ENCODE peak calls at places on chromosomes 12 and 14, in ten cellular contexts. D, L, M, B, Y, I, E, W, A and X are unnamed samples.

GRCh38 chr12:58920956-58921861 is 905 bp upstream of the LRIG3 start:
- DNase-seq in D (no peak), L (no peak), M (no peak), B (no peak), Y (no peak), I (no peak), E (no peak), W (no peak), A (no peak), X (no peak)

GRCh38 chr14:46401066-46401465 is 250.5 kb downstream of the RPL10L start:
- DNase-seq in D (no peak), L (no peak), M (no peak), B (no peak), Y (no peak), I (no peak), E (no peak), W (no peak), A (no peak), X (no peak)

GRCh38 chr12:87866602-87867292 is 162.5 kb downstream of the C12orf50 start:
- DNase-seq in D (no peak), L (no peak), M (no peak), B (peak; percentile 51), Y (peak; percentile 2), I (no peak), E (no peak), W (no peak), A (no peak), X (no peak)

GRCh38 chr12:34625116-34625515 is 602.8 kb downstream of the ALG10 start:
- DNase-seq in D (no peak), L (no peak), M (no peak), B (peak; percentile 1), Y (no peak), I (no peak), E (no peak), W (no peak), A (no peak), X (no peak)

GRCh38 chr12:22994276-22994675 is 369.3 kb downstream of the ETNK1 start:
- DNase-seq in D (no peak), L (no peak), M (no peak), B (no peak), Y (no peak), I (no peak), E (no peak), W (no peak), A (no peak), X (no peak)

GRCh38 chr14:75519826-75520692 is 2.2 kb upstream of the BATF start:
- DNase-seq in D (no peak), L (peak; percentile 4), M (no peak), B (peak; percentile 67), Y (no peak), I (no peak), E (no peak), W (no peak), A (no peak), X (no peak)

GRCh38 chr14:35384386-35385041 is 20.0 kb downstream of the NFKBIA start:
- DNase-seq in D (peak; percentile 35), L (peak; percentile 91), M (peak; percentile 91), B (peak; percentile 98), Y (no peak), I (no peak), E (peak; percentile 79), W (peak; percentile 76), A (no peak), X (peak; percentile 85)

GRCh38 chr12:1744932-1745331 is 54.1 kb downstream of the ADIPOR2 start:
- DNase-seq in D (no peak), L (no peak), M (no peak), B (no peak), Y (no peak), I (no peak), E (no peak), W (no peak), A (no peak), X (no peak)

GRCh38 chr14:95311752-95312151 is 8.0 kb downstream of the CLMN start:
- DNase-seq in D (no peak), L (no peak), M (no peak), B (peak; percentile 54), Y (no peak), I (no peak), E (peak; percentile 15), W (no peak), A (peak; percentile 56), X (no peak)

GRCh38 chr12:124856842-124857178 is 6.9 kb downstream of the SCARB1 start:
- DNase-seq in D (no peak), L (no peak), M (no peak), B (no peak), Y (no peak), I (peak; percentile 17), E (no peak), W (no peak), A (no peak), X (no peak)
- H3K4me3 ChIP-seq in D (no peak overlapping the region), L (no peak overlapping the region), M (peak overlapping the region; percentile 3), B (no peak overlapping the region), Y (no peak overlapping the region), I (no peak overlapping the region), E (no peak overlapping the region), W (no peak overlapping the region), A (no peak overlapping the region), X (no peak overlapping the region)

GRCh38 chr12:68331500-68331868 is 678 bp downstream of the MDM1 start:
- DNase-seq in D (no peak), L (no peak), M (no peak), B (no peak), Y (no peak), I (no peak), E (no peak), W (no peak), A (no peak), X (no peak)
- H3K4me3 ChIP-seq in D (peak overlapping the region; percentile 86), L (peak overlapping the region; percentile 83), M (peak overlapping the region; percentile 83), B (peak overlapping the region; percentile 71), Y (peak overlapping the region; percentile 64), I (peak overlapping the region; percentile 83), E (peak overlapping the region; percentile 83), W (peak overlapping the region; percentile 52), A (peak overlapping the region; percentile 85), X (peak overlapping the region; percentile 87)

GRCh38 chr14:77037886-77038511 is 9.5 kb upstream of the IRF2BPL start:
- DNase-seq in D (peak; percentile 61), L (no peak), M (no peak), B (no peak), Y (no peak), I (peak; percentile 66), E (peak; percentile 41), W (peak; percentile 72), A (no peak), X (peak; percentile 80)

GRCh38 chr14:77040309-77040994 is 11.9 kb upstream of the IRF2BPL start:
- DNase-seq in D (peak; percentile 99), L (peak; percentile 97), M (peak; percentile 99), B (peak; percentile 98), Y (peak; percentile 83), I (peak; percentile 99), E (peak; percentile 100), W (peak; percentile 99), A (peak; percentile 88), X (peak; percentile 100)

GRCh38 chr14:77040995-77041744 is 12.7 kb upstream of the IRF2BPL start:
- DNase-seq in D (no peak), L (no peak), M (no peak), B (no peak), Y (no peak), I (peak; percentile 65), E (peak; percentile 64), W (no peak), A (no peak), X (peak; percentile 46)

GRCh38 chr14:77039285-77040058 is 11.0 kb upstream of the IRF2BPL start:
- DNase-seq in D (no peak), L (no peak), M (no peak), B (no peak), Y (no peak), I (no peak), E (peak; percentile 50), W (no peak), A (no peak), X (peak; percentile 23)

GRCh38 chr14:77040059-77040308 is 11.5 kb upstream of the IRF2BPL start:
- DNase-seq in D (no peak), L (no peak), M (no peak), B (no peak), Y (no peak), I (no peak), E (no peak), W (no peak), A (no peak), X (no peak)
- H3K4me3 ChIP-seq in D (peak overlapping the region; percentile 42), L (peak overlapping the region; percentile 46), M (peak overlapping the region; percentile 62), B (peak overlapping the region; percentile 37), Y (peak overlapping the region; percentile 45), I (peak overlapping the region; percentile 20), E (no peak overlapping the region), W (no peak overlapping the region), A (peak overlapping the region; percentile 36), X (peak overlapping the region; percentile 29)

DNA sequence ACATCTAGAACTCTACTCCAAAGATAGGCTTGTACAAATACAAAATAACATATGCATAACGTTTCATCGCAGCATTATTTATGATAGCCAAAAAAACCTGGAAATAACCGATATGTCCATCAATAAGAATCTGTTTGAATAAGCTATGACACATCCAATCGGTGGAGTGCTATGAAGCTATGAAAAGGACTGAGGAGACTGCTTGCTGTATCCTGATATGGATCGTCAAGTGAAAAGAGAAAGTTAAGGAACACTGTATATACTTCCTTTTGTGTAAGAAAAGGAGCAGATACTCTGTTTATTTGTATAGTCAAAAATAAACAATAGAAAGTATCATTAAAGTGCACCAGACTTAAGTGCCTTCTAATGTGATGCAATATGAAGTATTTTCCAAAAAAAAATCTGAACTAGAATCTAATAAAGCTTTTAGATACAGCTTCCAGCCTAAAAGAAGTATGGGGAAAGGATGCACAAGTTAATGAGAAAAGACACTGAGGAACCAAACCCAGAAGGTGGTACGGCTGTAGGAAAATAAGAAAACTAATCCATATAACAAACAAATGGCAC is 646 bp upstream of the KLHDC1 start:
- DNase-seq in D (no peak), L (no peak), M (no peak), B (peak; percentile 30), Y (no peak), I (no peak), E (no peak), W (no peak), A (no peak), X (no peak)
- H3K4me3 ChIP-seq in D (peak overlapping the region; percentile 70), L (peak overlapping the region; percentile 72), M (peak overlapping the region; percentile 75), B (peak overlapping the region; percentile 57), Y (peak overlapping the region; percentile 63), I (peak overlapping the region; percentile 76), E (peak overlapping the region; percentile 41), W (no peak overlapping the region), A (peak overlapping the region; percentile 53), X (peak overlapping the region; percentile 88)

DNA sequence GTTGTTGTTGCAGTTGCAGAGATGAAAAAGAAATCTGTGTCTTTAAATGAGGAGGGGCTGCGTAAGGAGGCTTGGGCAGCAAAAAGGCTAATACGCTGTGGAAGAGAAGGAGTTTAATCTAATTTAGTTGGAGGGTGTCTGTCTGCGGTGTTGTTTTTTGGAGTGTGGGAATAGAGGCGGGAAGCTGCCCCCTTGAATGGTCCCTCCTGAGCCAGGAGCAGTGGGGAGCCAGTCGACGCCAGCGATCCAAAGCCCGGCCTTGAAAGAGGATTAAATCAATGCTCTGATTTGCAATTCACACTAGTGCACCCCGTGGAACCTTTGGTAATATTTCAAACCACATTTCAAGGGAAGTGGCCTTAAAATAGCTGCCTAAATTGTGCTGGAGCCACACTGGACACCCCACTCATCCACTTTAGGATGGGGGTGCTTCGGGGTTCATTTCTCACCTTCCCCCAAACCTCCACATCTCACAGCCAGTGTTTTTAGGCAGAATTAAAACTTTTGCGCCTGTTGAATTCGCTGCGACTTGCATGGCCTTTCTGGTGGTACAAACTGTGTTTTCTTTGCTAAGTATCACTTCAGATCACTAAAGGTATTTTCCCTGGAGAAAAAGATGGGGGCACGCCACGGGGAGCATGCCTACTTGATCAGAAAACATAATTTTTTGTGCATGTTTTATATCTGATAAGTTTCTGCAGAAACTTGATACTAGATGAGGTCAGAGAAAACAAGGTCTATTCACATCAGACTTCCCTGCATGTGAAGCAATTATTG is 4.1 kb upstream of the FZD10 start:
- DNase-seq in D (no peak), L (no peak), M (no peak), B (no peak), Y (peak; percentile 82), I (no peak), E (no peak), W (no peak), A (no peak), X (no peak)
- H3K4me3 ChIP-seq in D (no peak overlapping the region), L (no peak overlapping the region), M (no peak overlapping the region), B (no peak overlapping the region), Y (no peak overlapping the region), I (no peak overlapping the region), E (no peak overlapping the region), W (no peak overlapping the region), A (no peak overlapping the region), X (no peak overlapping the region)